ENCODE peak calls at places on chromosomes 4 and X, in four cellular contexts. H is psoas muscle, L is heart right ventricle, O is uterus. M is an unnamed sample.

GRCh38 chr4:8618961-8619720 is 26.6 kb downstream of the CPZ start:
- DNase-seq in H (peak), L (no peak), O (no peak), M (no peak)

GRCh38 chr4:148092316-148093014 is 349.7 kb downstream of the NR3C2 start:
- DNase-seq in H (no peak), L (no peak), O (no peak), M (no peak)

GRCh38 chr4:157713342-157713741 is 459.5 kb downstream of the GASK1B start:
- DNase-seq in H (no peak), L (no peak), O (peak), M (no peak)

GRCh38 chr4:56907009-56907408 is 691 bp upstream of the REST start:
- DNase-seq in H (no peak), L (no peak), O (no peak), M (no peak)

GRCh38 chr4:44679060-44679459 is 840 bp downstream of the GUF1 start:
- DNase-seq in H (no peak), L (no peak), O (no peak), M (no peak)

GRCh38 chr4:175282407-175282806 is 364.2 kb downstream of the ADAM29 start:
- DNase-seq in H (no peak), L (no peak), O (no peak), M (no peak)

GRCh38 chrX:78708171-78708570 is 39.3 kb upstream of the LPAR4 start:
- DNase-seq in H (no peak), L (no peak), O (no peak), M (no peak)

GRCh38 chr4:88690355-88690754 is 7.3 kb downstream of the NAP1L5 start:
- DNase-seq in H (no peak), L (no peak), O (no peak), M (no peak)

GRCh38 chr4:96099031-96099430 is 259.1 kb downstream of the PDHA2 start:
- DNase-seq in H (no peak), L (no peak), O (no peak), M (no peak)

GRCh38 chrX:54825716-54826428 is 18.3 kb downstream of the MAGED2 start:
- DNase-seq in H (no peak), L (no peak), O (no peak), M (no peak)

GRCh38 chrX:151825927-151826471 is 86.7 kb upstream of the MAGEA4 start:
- DNase-seq in H (no peak), L (no peak), O (peak), M (peak)

GRCh38 chrX:45781901-45782553 is 581.4 kb upstream of the DIPK2B start:
- DNase-seq in H (no peak), L (no peak), O (no peak), M (no peak)

GRCh38 chr4:7480423-7480822 is 45.7 kb upstream of the PSAPL1 start:
- DNase-seq in H (no peak), L (no peak), O (no peak), M (no peak)

GRCh38 chr4:2787230-2788100 is 5.4 kb upstream of the SH3BP2 start:
- DNase-seq in H (peak), L (no peak), O (no peak), M (no peak)

GRCh38 chr4:119729815-119730643 is 101.4 kb upstream of the PDE5A start:
- DNase-seq in H (no peak), L (peak), O (no peak), M (no peak)

GRCh38 chr4:101599620-101600019 is 190.9 kb upstream of the BANK1 start:
- DNase-seq in H (no peak), L (no peak), O (no peak), M (no peak)

GRCh38 chr4:121155893-121156292 is 8.2 kb downstream of the TNIP3 start:
- DNase-seq in H (no peak), L (no peak), O (no peak), M (no peak)

GRCh38 chr4:121150486-121150885 is 13.6 kb downstream of the TNIP3 start:
- DNase-seq in H (no peak), L (no peak), O (no peak), M (no peak)

GRCh38 chr4:121156822-121157769 is 7.0 kb downstream of the TNIP3 start:
- DNase-seq in H (peak), L (peak), O (no peak), M (no peak)

GRCh38 chr4:121150003-121150402 is 14.1 kb downstream of the TNIP3 start:
- DNase-seq in H (no peak), L (no peak), O (no peak), M (no peak)

GRCh38 chr4:121154103-121154515 is 10.0 kb downstream of the TNIP3 start:
- DNase-seq in H (no peak), L (no peak), O (no peak), M (no peak)
- H3K4me3 ChIP-seq in H (no peak), L (no peak), O (no peak), M (no peak)

DNA sequence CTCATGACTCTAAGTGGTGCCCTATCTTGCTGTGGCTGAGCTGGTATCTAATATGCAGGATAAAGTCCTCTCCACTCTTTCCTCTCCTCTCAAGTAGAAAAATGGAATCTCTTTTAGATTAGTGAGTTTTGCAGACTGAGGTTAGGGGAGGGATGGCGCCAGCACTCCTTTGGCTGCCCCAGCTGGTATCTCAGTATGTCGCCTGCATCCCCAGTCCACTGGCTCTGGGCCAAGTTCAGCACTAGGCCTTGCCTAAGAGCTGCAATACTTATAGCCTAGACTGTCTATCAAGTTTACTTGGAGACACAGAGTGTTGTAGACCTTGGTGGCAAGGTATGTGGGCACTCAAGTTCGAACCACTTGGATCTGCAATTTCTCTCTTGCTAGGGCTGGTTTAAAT is 351.3 kb downstream of the NAP1L3 start:
- DNase-seq in H (no peak), L (no peak), O (no peak), M (no peak)
- TF ChIP-seq CTCF in H (no peak), L (no peak), O (no peak), M (no peak)

GRCh38 chr4:40613456-40613855 is 16.2 kb downstream of the RBM47 start:
- DNase-seq in H (no peak), L (no peak), O (no peak), M (no peak)
- H3K27ac ChIP-seq in H (no peak), L (no peak), O (no peak), M (no peak)

DNA sequence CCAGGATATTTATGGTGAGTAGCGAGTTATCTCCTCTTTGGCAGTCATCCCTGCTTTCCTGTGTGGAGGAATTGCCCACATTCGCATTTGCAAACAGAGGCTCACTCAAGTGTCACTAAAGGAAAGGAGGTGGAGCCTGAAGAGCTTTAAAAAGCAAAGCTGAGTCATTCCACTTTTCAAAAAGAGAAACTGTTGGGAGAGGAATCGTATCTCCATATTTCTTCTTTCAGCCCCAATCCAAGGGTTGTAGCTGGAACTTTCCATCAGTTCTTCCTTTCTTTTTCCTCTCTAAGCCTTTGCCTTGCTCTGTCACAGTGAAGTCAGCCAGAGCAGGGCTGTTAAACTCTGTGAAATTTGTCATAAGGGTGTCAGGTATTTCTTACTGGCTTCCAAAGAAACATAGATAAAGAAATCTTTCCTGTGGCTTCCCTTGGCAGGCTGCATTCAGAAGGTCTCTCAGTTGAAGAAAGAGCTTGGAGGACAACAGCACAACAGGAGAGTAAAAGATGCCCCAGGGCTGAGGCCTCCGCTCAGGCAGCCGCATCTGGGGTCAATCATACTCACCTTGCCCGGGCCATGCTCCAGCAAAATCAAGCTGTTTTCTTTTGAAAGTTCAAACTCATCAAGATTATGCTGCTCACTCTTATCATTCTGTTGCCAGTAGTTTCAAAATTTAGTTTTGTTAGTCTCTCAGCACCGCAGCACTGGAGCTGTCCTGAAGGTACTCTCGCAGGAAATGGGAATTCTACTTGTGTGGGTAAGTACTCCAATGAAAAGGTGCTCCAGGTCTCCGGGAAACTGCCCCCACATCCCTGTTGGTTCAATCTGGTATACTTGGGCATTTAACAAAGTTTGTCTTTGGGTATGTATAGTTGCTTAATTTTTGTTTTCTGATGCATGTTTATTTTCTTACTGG is at the start of gene EGF:
- DNase-seq in H (peak), L (peak), O (peak), M (no peak)
- H3K4me3 ChIP-seq in H (peak), L (peak), O (no peak), M (peak)

GRCh38 chr4:108013955-108014354 is 24.3 kb downstream of the HADH start:
- DNase-seq in H (no peak), L (no peak), O (no peak), M (no peak)

GRCh38 chr4:108018884-108019187 is 29.1 kb downstream of the HADH start:
- DNase-seq in H (no peak), L (no peak), O (no peak), M (no peak)

GRCh38 chr4:108013332-108013731 is 23.6 kb downstream of the HADH start:
- DNase-seq in H (no peak), L (no peak), O (no peak), M (no peak)

GRCh38 chr4:108018038-108018883 is 28.6 kb downstream of the HADH start:
- DNase-seq in H (peak), L (peak), O (peak), M (peak)
- TF ChIP-seq CTCF in H (peak), L (peak), O (peak), M (peak)

GRCh38 chr4:77040856-77041576 is 34.8 kb downstream of the CCNI start:
- DNase-seq in H (no peak), L (no peak), O (no peak), M (no peak)

GRCh38 chr4:77043507-77044131 is 32.2 kb downstream of the CCNI start:
- DNase-seq in H (no peak), L (no peak), O (peak), M (no peak)

GRCh38 chr4:77036206-77036605 is 39.6 kb downstream of the CCNI start:
- DNase-seq in H (no peak), L (no peak), O (no peak), M (no peak)

GRCh38 chr4:77037736-77038135 is 38.1 kb downstream of the CCNI start:
- DNase-seq in H (no peak), L (no peak), O (no peak), M (no peak)

GRCh38 chr4:77040265-77040664 is 35.5 kb downstream of the CCNI start:
- DNase-seq in H (no peak), L (no peak), O (no peak), M (no peak)
- H3K27ac ChIP-seq in H (no peak), L (no peak), O (no peak), M (no peak)

GRCh38 chr4:10105920-10106319 is 10.7 kb downstream of the WDR1 start:
- DNase-seq in H (no peak), L (no peak), O (no peak), M (no peak)
- H3K4me3 ChIP-seq in H (peak), L (no peak), O (peak), M (peak)

M was measured in right atrium auricular region.